ENCODE peak calls at places on chromosomes 3 and 15, in four cellular contexts. One of them, this sample, is unnamed.

GRCh38 chr3:127694467-127695215 is 21.9 kb downstream of the ABTB1 start:
- DNase-seq in HCT116: peak
- DNase-seq in thyroid gland: peak
- DNase-seq in AG04450: no peak
- DNase-seq in this sample: no peak

GRCh38 chr15:41844814-41845213 is 6.2 kb downstream of the PLA2G4B start:
- DNase-seq in HCT116: no peak
- DNase-seq in thyroid gland: peak
- DNase-seq in AG04450: no peak
- DNase-seq in this sample: no peak

GRCh38 chr3:62332771-62333381 is 40.5 kb downstream of the FEZF2 start:
- DNase-seq in HCT116: peak
- DNase-seq in thyroid gland: no peak
- DNase-seq in AG04450: no peak
- DNase-seq in this sample: no peak

GRCh38 chr3:8959683-8960082 is 3.6 kb downstream of the RAD18 start:
- DNase-seq in HCT116: no peak
- DNase-seq in thyroid gland: no peak
- DNase-seq in AG04450: no peak
- DNase-seq in this sample: no peak

GRCh38 chr15:81547517-81548132 is 173.6 kb upstream of the TMC3 start:
- DNase-seq in HCT116: no peak
- DNase-seq in thyroid gland: no peak
- DNase-seq in AG04450: no peak
- DNase-seq in this sample: no peak

GRCh38 chr15:29044506-29044905 is 158.7 kb downstream of the APBA2 start:
- DNase-seq in HCT116: no peak
- DNase-seq in thyroid gland: no peak
- DNase-seq in AG04450: no peak
- DNase-seq in this sample: no peak

GRCh38 chr3:129162729-129163579 is 2.1 kb upstream of the ISY1 start:
- DNase-seq in HCT116: no peak
- DNase-seq in thyroid gland: no peak
- DNase-seq in AG04450: no peak
- DNase-seq in this sample: no peak

GRCh38 chr3:140599496-140599895 is 78.4 kb upstream of the TRIM42 start:
- DNase-seq in HCT116: no peak
- DNase-seq in thyroid gland: no peak
- DNase-seq in AG04450: no peak
- DNase-seq in this sample: peak

GRCh38 chr15:72199721-72200212 is 2.2 kb upstream of the GRAMD2A start:
- DNase-seq in HCT116: peak
- DNase-seq in thyroid gland: peak
- DNase-seq in AG04450: peak
- DNase-seq in this sample: peak

GRCh38 chr15:57410373-57410772 is 34.1 kb downstream of the CGNL1 start:
- DNase-seq in HCT116: no peak
- DNase-seq in thyroid gland: no peak
- DNase-seq in AG04450: no peak
- DNase-seq in this sample: no peak

GRCh38 chr3:61532739-61533500 is 28.5 kb upstream of the PTPRG start:
- DNase-seq in HCT116: no peak
- DNase-seq in thyroid gland: no peak
- DNase-seq in AG04450: no peak
- DNase-seq in this sample: no peak

GRCh38 chr3:100209948-100210776 is 50.6 kb upstream of the TBC1D23 start:
- DNase-seq in HCT116: no peak
- DNase-seq in thyroid gland: no peak
- DNase-seq in AG04450: no peak
- DNase-seq in this sample: no peak

GRCh38 chr3:195258449-195259145 is 12.4 kb downstream of the XXYLT1 start:
- DNase-seq in HCT116: no peak
- DNase-seq in thyroid gland: no peak
- DNase-seq in AG04450: no peak
- DNase-seq in this sample: no peak

GRCh38 chr3:120526011-120526870 is 69.9 kb upstream of the NDUFB4 start:
- DNase-seq in HCT116: no peak
- DNase-seq in thyroid gland: peak
- DNase-seq in AG04450: no peak
- DNase-seq in this sample: no peak

GRCh38 chr3:47907784-47908183 is 104.8 kb downstream of the DHX30 start:
- DNase-seq in HCT116: no peak
- DNase-seq in thyroid gland: no peak
- DNase-seq in AG04450: no peak
- DNase-seq in this sample: no peak

GRCh38 chr3:46524008-46524407 is 26.2 kb downstream of the RTP3 start:
- DNase-seq in HCT116: no peak
- DNase-seq in thyroid gland: peak
- DNase-seq in AG04450: no peak
- DNase-seq in this sample: no peak

GRCh38 chr3:70943886-70944285 is 631.4 kb upstream of the MDFIC2 start:
- DNase-seq in HCT116: no peak
- DNase-seq in thyroid gland: no peak
- DNase-seq in AG04450: no peak
- DNase-seq in this sample: no peak

GRCh38 chr3:56323986-56324420 is 144.3 kb downstream of the ERC2 start:
- DNase-seq in HCT116: no peak
- DNase-seq in thyroid gland: no peak
- DNase-seq in AG04450: no peak
- DNase-seq in this sample: no peak

GRCh38 chr3:36166477-36166876 is 213.8 kb upstream of the STAC start:
- DNase-seq in HCT116: peak
- DNase-seq in thyroid gland: no peak
- DNase-seq in AG04450: no peak
- DNase-seq in this sample: peak

GRCh38 chr3:105364113-105364512 is 2.6 kb upstream of the ALCAM start:
- DNase-seq in HCT116: no peak
- DNase-seq in thyroid gland: no peak
- DNase-seq in AG04450: no peak
- DNase-seq in this sample: no peak

GRCh38 chr3:112778298-112779008 is 68.2 kb downstream of the CD200R1L start:
- DNase-seq in HCT116: no peak
- DNase-seq in thyroid gland: no peak
- DNase-seq in AG04450: peak
- DNase-seq in this sample: peak

DNA sequence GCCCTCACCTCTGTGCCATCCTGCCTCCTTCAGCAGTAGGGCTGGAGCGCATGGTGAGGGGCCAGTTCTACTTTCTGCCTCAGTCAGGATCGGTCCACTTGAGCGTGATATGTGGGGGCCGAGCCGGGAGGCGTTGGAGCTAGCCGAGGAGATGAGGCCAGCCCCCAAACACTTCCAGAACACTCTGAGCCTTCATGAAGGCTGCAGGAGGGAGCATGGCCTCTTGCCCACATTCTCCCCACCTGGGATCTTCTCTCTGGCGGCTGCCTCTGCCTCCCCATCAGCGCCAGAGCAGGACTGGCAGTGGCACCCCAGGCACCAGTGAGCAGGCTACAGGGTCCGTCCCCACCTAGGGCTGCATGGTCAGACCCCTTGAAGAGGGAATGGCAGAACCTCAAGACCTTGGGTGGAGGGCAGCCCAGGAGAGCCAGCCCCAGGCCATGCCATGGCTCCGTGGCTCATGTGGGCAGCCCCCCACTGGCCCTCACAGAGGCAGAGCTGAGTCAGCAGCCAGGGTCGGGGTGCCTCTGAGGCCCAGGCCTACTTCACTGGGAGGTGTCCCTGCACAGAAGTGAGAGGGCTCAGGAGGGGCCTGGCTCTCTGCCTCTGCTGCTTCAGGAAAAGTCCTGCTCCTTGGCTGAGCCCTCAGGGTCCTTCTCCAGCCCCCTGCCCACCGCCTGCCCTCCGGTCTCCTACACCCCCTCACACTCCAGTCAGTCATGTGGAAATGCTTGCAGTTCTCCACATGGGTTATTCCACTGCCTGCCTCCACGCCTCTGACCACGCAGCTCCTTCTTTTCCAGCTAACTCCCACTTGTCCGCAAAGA is 28.1 kb upstream of the CYP11A1 start:
- DNase-seq in HCT116: no peak
- DNase-seq in thyroid gland: no peak
- DNase-seq in AG04450: no peak
- DNase-seq in this sample: no peak
- H3K27ac ChIP-seq in HCT116: peak
- H3K27ac ChIP-seq in thyroid gland: no peak
- H3K27ac ChIP-seq in AG04450: peak
- H3K27ac ChIP-seq in this sample: peak

GRCh38 chr3:187693431-187693830 is 8.9 kb downstream of the RTP2 start:
- DNase-seq in HCT116: no peak
- DNase-seq in thyroid gland: no peak
- DNase-seq in AG04450: no peak
- DNase-seq in this sample: no peak

GRCh38 chr3:187694801-187695200 is 7.6 kb downstream of the RTP2 start:
- DNase-seq in HCT116: no peak
- DNase-seq in thyroid gland: no peak
- DNase-seq in AG04450: no peak
- DNase-seq in this sample: no peak

GRCh38 chr3:187695434-187695833 is 6.9 kb downstream of the RTP2 start:
- DNase-seq in HCT116: no peak
- DNase-seq in thyroid gland: no peak
- DNase-seq in AG04450: no peak
- DNase-seq in this sample: no peak

GRCh38 chr3:187698499-187699399 is 3.6 kb downstream of the RTP2 start:
- DNase-seq in HCT116: no peak
- DNase-seq in thyroid gland: no peak
- DNase-seq in AG04450: no peak
- DNase-seq in this sample: no peak

GRCh38 chr3:187696036-187696435 is 6.3 kb downstream of the RTP2 start:
- DNase-seq in HCT116: no peak
- DNase-seq in thyroid gland: no peak
- DNase-seq in AG04450: no peak
- DNase-seq in this sample: no peak
- H3K27ac ChIP-seq in HCT116: no peak
- H3K27ac ChIP-seq in thyroid gland: no peak
- H3K27ac ChIP-seq in AG04450: no peak
- H3K27ac ChIP-seq in this sample: no peak

DNA sequence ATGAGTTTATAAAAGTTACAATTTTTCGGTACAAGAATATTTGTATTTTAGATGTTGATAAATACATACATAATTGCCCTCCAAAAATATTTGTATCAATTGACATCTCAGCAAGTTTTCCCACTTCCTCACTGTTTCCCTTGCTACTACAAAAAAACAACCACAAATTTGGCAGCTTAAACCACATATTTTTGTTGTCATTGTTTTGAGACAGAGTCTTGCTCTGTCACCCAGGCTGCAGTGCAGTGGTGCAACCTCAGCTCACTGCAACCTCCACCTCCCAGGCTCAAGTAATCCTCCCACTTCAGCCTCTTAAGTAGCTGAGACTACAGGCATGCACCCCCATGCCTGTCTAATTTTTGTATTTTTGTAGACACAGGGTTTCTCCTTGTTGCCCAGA is 162.8 kb upstream of the RARB start:
- DNase-seq in HCT116: no peak
- DNase-seq in thyroid gland: no peak
- DNase-seq in AG04450: no peak
- DNase-seq in this sample: no peak
- H3K27ac ChIP-seq in HCT116: no peak
- H3K27ac ChIP-seq in thyroid gland: no peak
- H3K27ac ChIP-seq in AG04450: no peak
- H3K27ac ChIP-seq in this sample: no peak

DNA sequence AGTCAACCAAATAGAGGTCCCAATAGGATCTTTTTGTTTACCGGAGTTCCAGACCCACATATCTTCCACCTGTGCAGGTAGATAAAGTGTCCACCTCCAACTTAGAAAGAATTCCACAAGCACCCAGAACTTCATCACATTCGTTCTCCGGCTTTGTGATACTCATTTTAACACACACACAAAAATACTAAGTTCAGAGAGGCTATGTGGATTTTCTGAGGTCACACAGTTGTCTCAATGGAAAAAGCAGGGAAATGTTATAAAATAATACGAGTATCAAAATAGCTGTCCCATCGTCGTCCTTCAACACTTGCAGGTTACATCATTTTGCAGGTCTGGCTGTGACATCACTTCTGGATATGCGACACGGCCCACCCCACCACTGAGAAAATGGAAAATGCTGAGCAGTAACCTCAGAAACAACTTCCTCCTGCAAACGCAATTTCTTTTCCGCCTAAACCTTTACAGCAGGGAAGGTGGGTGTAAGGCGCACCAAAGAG is 137.6 kb downstream of the TMCO5A start:
- DNase-seq in HCT116: no peak
- DNase-seq in thyroid gland: no peak
- DNase-seq in AG04450: no peak
- DNase-seq in this sample: no peak
- H3K27ac ChIP-seq in HCT116: peak
- H3K27ac ChIP-seq in thyroid gland: peak
- H3K27ac ChIP-seq in AG04450: peak
- H3K27ac ChIP-seq in this sample: peak

DNA sequence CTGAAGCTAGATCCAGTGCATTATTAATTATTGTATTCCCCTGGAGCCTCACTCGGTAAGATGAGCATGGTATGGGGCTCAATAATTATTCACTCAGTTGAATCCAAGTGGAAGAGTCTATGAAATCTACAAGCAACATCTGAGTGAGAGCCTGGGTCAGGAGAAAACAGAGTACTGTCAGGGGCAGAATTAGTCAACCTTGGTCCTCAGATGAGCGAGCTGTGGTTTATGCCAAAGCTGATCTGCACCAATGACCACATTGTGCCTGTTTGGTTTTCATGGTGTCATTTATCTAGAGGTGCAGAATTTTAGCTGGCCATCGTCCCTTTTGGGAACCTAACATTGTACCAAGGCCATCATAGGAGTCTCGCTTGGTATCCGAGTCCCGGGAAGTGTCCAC is 93.7 kb upstream of the UBE2E1 start:
- DNase-seq in HCT116: no peak
- DNase-seq in thyroid gland: no peak
- DNase-seq in AG04450: no peak
- DNase-seq in this sample: no peak
- H3K27ac ChIP-seq in HCT116: no peak
- H3K27ac ChIP-seq in thyroid gland: peak
- H3K27ac ChIP-seq in AG04450: no peak
- H3K27ac ChIP-seq in this sample: no peak

GRCh38 chr3:67094769-67095168 is 96.7 kb downstream of the KBTBD8 start:
- DNase-seq in HCT116: no peak
- DNase-seq in thyroid gland: no peak
- DNase-seq in AG04450: no peak
- DNase-seq in this sample: no peak
- H3K27ac ChIP-seq in HCT116: no peak
- H3K27ac ChIP-seq in thyroid gland: no peak
- H3K27ac ChIP-seq in AG04450: no peak
- H3K27ac ChIP-seq in this sample: no peak

GRCh38 chr3:187291001-187291511 is 481 bp downstream of the MASP1 start:
- DNase-seq in HCT116: no peak
- DNase-seq in thyroid gland: no peak
- DNase-seq in AG04450: peak
- DNase-seq in this sample: no peak
- H3K27ac ChIP-seq in HCT116: no peak
- H3K27ac ChIP-seq in thyroid gland: peak
- H3K27ac ChIP-seq in AG04450: peak
- H3K27ac ChIP-seq in this sample: no peak

GRCh38 chr15:40080847-40081246 is 27.8 kb downstream of the BMF start:
- DNase-seq in HCT116: no peak
- DNase-seq in thyroid gland: no peak
- DNase-seq in AG04450: no peak
- DNase-seq in this sample: no peak
- H3K27ac ChIP-seq in HCT116: no peak
- H3K27ac ChIP-seq in thyroid gland: peak
- H3K27ac ChIP-seq in AG04450: peak
- H3K27ac ChIP-seq in this sample: no peak

This sample was measured in epithelial cell of prostate.